ENCODE peak calls at places on chromosomes 13 and 19, in four cellular contexts. C is esophagus squamous epithelium, Q is tibial nerve, U is HL-60. W is an unnamed sample.

GRCh38 chr19:41774515-41774980 is 19.2 kb downstream of the CEACAM6 start:
- DNase-seq in C (no peak), U (no peak), Q (no peak), W (no peak)

GRCh38 chr13:40123962-40124647 is 468.6 kb downstream of the COG6 start:
- DNase-seq in Q (no peak), C (no peak), U (no peak), W (no peak)

GRCh38 chr13:111313911-111314425 is 6.5 kb upstream of the TEX29 start:
- DNase-seq in C (no peak), Q (no peak), U (no peak), W (no peak)

GRCh38 chr13:68608147-68608546 is 1378.0 kb upstream of the PCDH9 start:
- DNase-seq in U (no peak), C (no peak), Q (no peak), W (no peak)

GRCh38 chr19:56710437-56710836 is 38.9 kb upstream of the ZNF835 start:
- DNase-seq in U (no peak), Q (no peak), C (no peak), W (no peak)

GRCh38 chr19:4059493-4059880 is 7.2 kb downstream of the ZBTB7A start:
- DNase-seq in U (no peak), Q (no peak), C (no peak), W (no peak)

GRCh38 chr19:10115392-10116084 is 4.0 kb downstream of the P2RY11 start:
- DNase-seq in U (no peak), Q (no peak), C (no peak), W (no peak)

GRCh38 chr19:56856822-56857221 is 16.3 kb upstream of the PEG3 start:
- DNase-seq in U (no peak), Q (no peak), C (no peak), W (no peak)

GRCh38 chr13:41428155-41428554 is 29.2 kb upstream of the RGCC start:
- DNase-seq in U (no peak), C (no peak), Q (no peak), W (peak; percentile 50)

GRCh38 chr19:3440082-3440481 is 40.2 kb downstream of the SMIM24 start:
- DNase-seq in Q (peak; percentile 50), U (peak; percentile 71), C (no peak), W (no peak)

GRCh38 chr13:48859168-48860105 is 116.3 kb upstream of the FNDC3A start:
- DNase-seq in U (peak; percentile 46), Q (no peak), C (no peak), W (no peak)

GRCh38 chr13:101397742-101398141 is 18.6 kb downstream of the NALCN start:
- DNase-seq in C (no peak), Q (no peak), U (no peak), W (no peak)

GRCh38 chr19:927044-927706 is 1.3 kb downstream of the ARID3A start:
- DNase-seq in C (no peak), Q (peak; percentile 71), U (no peak), W (peak; percentile 78)

GRCh38 chr19:12666305-12667048 is at the start of the genes MAN2B1 and WDR83:
- DNase-seq in C (no peak), U (peak; percentile 67), Q (peak; percentile 67), W (peak; percentile 72)

GRCh38 chr19:43148233-43148632 is 38.1 kb downstream of the PSG5 start:
- DNase-seq in Q (no peak), U (no peak), C (no peak), W (no peak)

GRCh38 chr19:1130801-1131717 is 27.3 kb downstream of the GPX4 start:
- DNase-seq in C (no peak), U (no peak), Q (no peak), W (no peak)

GRCh38 chr13:92833071-92833470 is 393.5 kb upstream of the GPC6 start:
- DNase-seq in U (no peak), C (no peak), Q (no peak), W (no peak)

GRCh38 chr19:6056801-6057650 is 53.3 kb downstream of the RFX2 start:
- DNase-seq in C (no peak), Q (peak; percentile 80), U (peak; percentile 86), W (peak; percentile 82)

GRCh38 chr19:49019242-49019932 is 2.5 kb upstream of the LHB start:
- DNase-seq in U (no peak), C (no peak), Q (peak; percentile 25), W (peak; percentile 90)

DNA sequence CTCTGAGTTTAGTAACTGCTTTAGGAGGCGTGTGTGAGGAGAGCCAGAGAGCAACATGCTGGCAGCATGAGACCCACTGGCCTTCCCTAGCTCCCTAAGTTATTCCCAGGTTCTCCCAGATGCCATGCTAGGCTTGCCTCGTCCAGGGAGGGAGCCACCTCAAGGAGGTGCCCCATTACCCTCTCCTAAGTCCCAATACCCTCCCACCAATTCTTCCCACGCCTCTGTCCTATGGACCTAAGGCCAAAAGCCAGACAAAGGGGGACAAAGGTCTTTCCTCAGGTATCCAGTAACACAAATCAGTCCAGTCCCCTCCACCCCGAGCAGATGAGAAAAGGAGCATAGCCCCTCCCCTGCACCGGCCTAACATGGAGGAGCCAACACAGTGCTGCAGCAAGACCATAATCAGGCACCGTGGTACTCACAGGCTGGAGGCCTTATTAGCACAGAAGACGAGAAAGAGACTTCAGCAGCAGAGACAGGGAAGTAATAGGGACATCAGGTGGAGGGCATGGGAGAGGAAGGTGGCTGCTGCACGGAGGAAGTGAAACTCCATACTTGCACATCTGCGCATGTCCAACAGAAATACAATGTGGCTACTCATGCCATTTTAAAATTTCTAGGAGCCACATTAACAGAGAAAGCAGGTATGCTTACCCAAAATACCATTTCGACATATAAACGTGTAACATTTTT is 46.3 kb downstream of the BRD4 start:
- DNase-seq in Q (no peak), C (no peak), U (peak; percentile 37), W (no peak)
- H3K27ac ChIP-seq in Q (no peak overlapping the region), C (no peak overlapping the region), U (no peak overlapping the region), W (peak overlapping the region; percentile 18)

DNA sequence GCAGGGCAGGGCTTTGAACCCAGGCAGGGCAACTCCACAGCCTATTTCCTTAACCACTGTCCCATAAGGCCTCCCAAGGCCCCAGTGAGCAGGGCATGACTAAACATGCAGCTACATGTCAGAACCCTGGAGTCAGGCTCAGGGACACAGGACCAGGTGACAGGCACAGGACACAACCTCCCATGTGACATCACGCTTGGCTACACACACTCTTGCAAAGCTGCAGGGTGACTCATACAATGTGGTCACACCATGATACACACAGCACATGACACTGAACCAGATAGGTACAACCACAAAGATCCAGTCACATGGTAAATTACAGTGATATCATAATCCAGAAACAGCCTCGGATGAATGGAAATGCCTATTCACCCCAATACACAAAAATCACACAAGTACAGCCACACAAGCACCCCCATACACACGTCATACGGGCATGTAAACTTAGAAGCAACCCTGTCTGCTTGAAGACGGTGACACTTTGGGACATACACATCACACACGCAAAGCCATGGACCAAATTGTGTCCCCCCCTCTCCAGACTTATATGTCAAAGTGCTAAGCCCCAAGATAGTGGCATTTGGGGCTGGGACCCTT is 14.5 kb downstream of the KLK4 start:
- DNase-seq in Q (no peak), U (no peak), C (no peak), W (no peak)
- H3K27me3 ChIP-seq in Q (no peaks in the 10 kb centered on the region), U (peaks cover 3% of the 10 kb centered on the region), C (no peaks in the 10 kb centered on the region), W (peaks cover 35% of the 10 kb centered on the region)

DNA sequence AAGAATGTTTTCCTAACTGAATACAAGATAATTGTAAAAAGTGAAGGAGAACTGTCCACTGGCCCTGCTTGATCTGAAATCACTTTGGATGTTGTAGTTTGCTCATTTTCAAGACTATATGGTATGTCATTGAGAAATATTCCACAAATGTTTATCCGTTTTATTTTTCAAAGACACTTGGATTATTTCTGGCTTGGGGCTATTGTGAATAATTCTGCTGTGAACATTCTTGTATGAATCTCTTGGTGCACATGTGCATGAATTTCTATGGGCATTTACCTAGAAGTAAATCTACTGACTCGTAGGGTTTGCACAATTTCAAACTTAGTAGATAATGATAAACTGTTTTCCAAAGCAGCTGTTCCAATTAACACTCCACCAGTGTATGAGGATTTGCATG is 8.6 kb downstream of the RXFP2 start:
- DNase-seq in C (no peak), Q (no peak), U (no peak), W (no peak)
- H3K27ac ChIP-seq in C (no peak overlapping the region), Q (no peak overlapping the region), U (no peak overlapping the region), W (no peak overlapping the region)

GRCh38 chr19:47518854-47519253 is 4.0 kb upstream of the NAPA start:
- DNase-seq in Q (no peak), U (no peak), C (no peak), W (no peak)

GRCh38 chr19:47520343-47520806 is 5.5 kb upstream of the NAPA start:
- DNase-seq in C (no peak), Q (no peak), U (no peak), W (no peak)

GRCh38 chr19:47520839-47521238 is 6.0 kb upstream of the NAPA start:
- DNase-seq in C (no peak), Q (no peak), U (no peak), W (no peak)

GRCh38 chr19:47523473-47523872 is 8.6 kb upstream of the NAPA start:
- DNase-seq in Q (no peak), U (no peak), C (no peak), W (no peak)

DNA sequence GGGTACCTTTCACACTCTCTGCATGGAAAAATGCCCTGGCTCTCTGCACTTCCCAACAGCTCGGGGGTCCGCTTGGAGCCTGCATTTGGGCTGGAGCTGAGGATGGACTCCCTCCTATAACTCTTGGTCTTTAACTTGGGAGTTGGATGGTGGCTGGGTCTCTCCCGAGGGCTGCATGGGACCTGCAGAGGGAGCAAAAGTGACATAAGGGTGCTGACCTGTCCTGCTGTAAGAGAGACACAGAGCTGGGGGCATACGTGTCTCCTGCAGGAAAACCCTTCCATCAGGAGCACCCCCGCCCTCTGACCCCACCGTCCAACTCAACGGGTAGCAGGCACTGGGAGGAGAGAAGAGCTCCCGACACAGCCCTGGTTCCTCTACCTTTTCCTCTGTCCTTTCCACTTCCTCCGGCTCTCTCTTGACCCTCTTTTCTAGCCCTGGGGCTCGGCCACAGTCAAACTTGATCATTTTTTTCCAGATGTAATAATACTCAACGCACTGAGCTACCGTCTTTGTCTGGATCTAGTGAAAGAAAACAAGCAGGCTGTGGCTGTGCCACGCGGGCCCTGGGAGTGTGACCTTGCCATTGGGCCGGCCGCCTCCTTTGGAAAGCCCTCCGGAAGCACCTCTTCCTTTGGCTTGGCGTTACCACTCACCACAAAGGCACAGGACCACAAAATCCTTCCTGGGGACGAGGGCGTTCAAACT is 6.8 kb upstream of the NAPA start:
- DNase-seq in U (no peak), C (no peak), Q (no peak), W (no peak)
- H3K27me3 ChIP-seq in U (peaks cover 4% of the 10 kb centered on the region), C (no peaks in the 10 kb centered on the region), Q (no peaks in the 10 kb centered on the region), W (peaks cover 26% of the 10 kb centered on the region)

GRCh38 chr13:23619073-23619855 is 49.1 kb downstream of the TNFRSF19 start:
- DNase-seq in Q (no peak), U (no peak), C (no peak), W (no peak)
- H3K27ac ChIP-seq in Q (no peak overlapping the region), U (no peak overlapping the region), C (no peak overlapping the region), W (no peak overlapping the region)

GRCh38 chr19:29320076-29320475 is 107.1 kb upstream of the UQCRFS1 start:
- DNase-seq in C (no peak), Q (no peak), U (no peak), W (no peak)

GRCh38 chr19:29315566-29315965 is 102.6 kb upstream of the UQCRFS1 start:
- DNase-seq in C (no peak), U (no peak), Q (no peak), W (no peak)

GRCh38 chr19:29321116-29321515 is 108.2 kb upstream of the UQCRFS1 start:
- DNase-seq in Q (no peak), C (no peak), U (no peak), W (no peak)

GRCh38 chr19:29320611-29321010 is 107.7 kb upstream of the UQCRFS1 start:
- DNase-seq in Q (no peak), U (no peak), C (no peak), W (no peak)

DNA sequence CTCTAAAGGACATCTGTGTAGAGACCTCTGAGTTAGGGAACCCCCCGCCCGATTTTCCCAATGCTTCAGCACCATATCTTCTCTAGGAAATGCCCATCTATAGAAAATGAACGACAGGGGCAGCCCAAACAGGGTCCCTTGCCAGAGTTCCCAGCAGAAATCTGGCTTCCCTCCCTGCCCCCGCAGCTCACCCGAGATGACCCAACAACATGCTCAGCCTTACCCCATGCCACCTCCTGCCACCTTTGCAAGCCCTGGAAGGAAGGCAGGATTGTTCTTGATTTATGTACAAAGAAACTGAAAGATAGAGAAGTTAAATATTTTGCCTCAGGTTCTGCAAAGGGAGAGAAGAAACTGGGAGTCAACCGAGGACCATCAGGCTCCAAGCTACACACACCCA is 105.6 kb upstream of the UQCRFS1 start:
- DNase-seq in U (no peak), Q (no peak), C (no peak), W (no peak)
- H3K27me3 ChIP-seq in U (peaks cover 2% of the 10 kb centered on the region), Q (no peaks in the 10 kb centered on the region), C (no peaks in the 10 kb centered on the region), W (peaks cover 16% of the 10 kb centered on the region)

W was measured in left lung.